ENCODE peak calls at places on chromosome 9, in six cellular contexts. One of them, this sample, is unnamed.

GRCh38 chr9:96519095-96519494 is 69.1 kb downstream of the HABP4 start:
- DNase-seq in AG04450: no peak
- DNase-seq in lower lobe of right lung: no peak
- DNase-seq in thyroid gland: no peak
- DNase-seq in IMR-90: no peak
- DNase-seq in AG09309: no peak
- DNase-seq in this sample: no peak

GRCh38 chr9:36759141-36759540 is 186.4 kb downstream of the MELK start:
- DNase-seq in AG04450: no peak
- DNase-seq in thyroid gland: no peak
- DNase-seq in AG09309: no peak
- DNase-seq in IMR-90: no peak
- DNase-seq in lower lobe of right lung: no peak
- DNase-seq in this sample: no peak

GRCh38 chr9:99176527-99177013 is 45.2 kb downstream of the ALG2 start:
- DNase-seq in lower lobe of right lung: no peak
- DNase-seq in AG09309: no peak
- DNase-seq in IMR-90: no peak
- DNase-seq in AG04450: no peak
- DNase-seq in thyroid gland: no peak
- DNase-seq in this sample: no peak

GRCh38 chr9:114396558-114397218 is 8.9 kb upstream of the AKNA start:
- DNase-seq in AG04450: peak; percentile 75
- DNase-seq in AG09309: peak; percentile 87
- DNase-seq in lower lobe of right lung: no peak
- DNase-seq in IMR-90: peak; percentile 86
- DNase-seq in thyroid gland: no peak
- DNase-seq in this sample: no peak

GRCh38 chr9:76591256-76591950 is 132.4 kb downstream of the GCNT1 start:
- DNase-seq in IMR-90: peak; percentile 6
- DNase-seq in AG09309: peak; percentile 60
- DNase-seq in lower lobe of right lung: no peak
- DNase-seq in AG04450: no peak
- DNase-seq in thyroid gland: no peak
- DNase-seq in this sample: no peak

GRCh38 chr9:93253633-93254032 is 69.7 kb downstream of the WNK2 start:
- DNase-seq in AG09309: no peak
- DNase-seq in AG04450: no peak
- DNase-seq in lower lobe of right lung: peak; percentile 12
- DNase-seq in IMR-90: no peak
- DNase-seq in thyroid gland: no peak
- DNase-seq in this sample: peak; percentile 59

GRCh38 chr9:15531380-15531779 is 20.6 kb upstream of the PSIP1 start:
- DNase-seq in IMR-90: no peak
- DNase-seq in AG04450: no peak
- DNase-seq in thyroid gland: no peak
- DNase-seq in AG09309: no peak
- DNase-seq in lower lobe of right lung: no peak
- DNase-seq in this sample: no peak

GRCh38 chr9:91185193-91185886 is 176.4 kb downstream of the AUH start:
- DNase-seq in lower lobe of right lung: no peak
- DNase-seq in thyroid gland: no peak
- DNase-seq in AG09309: no peak
- DNase-seq in IMR-90: no peak
- DNase-seq in AG04450: no peak
- DNase-seq in this sample: no peak

GRCh38 chr9:37604296-37604695 is 11.9 kb upstream of the TOMM5 start:
- DNase-seq in thyroid gland: no peak
- DNase-seq in AG04450: no peak
- DNase-seq in lower lobe of right lung: no peak
- DNase-seq in IMR-90: no peak
- DNase-seq in AG09309: no peak
- DNase-seq in this sample: no peak

DNA sequence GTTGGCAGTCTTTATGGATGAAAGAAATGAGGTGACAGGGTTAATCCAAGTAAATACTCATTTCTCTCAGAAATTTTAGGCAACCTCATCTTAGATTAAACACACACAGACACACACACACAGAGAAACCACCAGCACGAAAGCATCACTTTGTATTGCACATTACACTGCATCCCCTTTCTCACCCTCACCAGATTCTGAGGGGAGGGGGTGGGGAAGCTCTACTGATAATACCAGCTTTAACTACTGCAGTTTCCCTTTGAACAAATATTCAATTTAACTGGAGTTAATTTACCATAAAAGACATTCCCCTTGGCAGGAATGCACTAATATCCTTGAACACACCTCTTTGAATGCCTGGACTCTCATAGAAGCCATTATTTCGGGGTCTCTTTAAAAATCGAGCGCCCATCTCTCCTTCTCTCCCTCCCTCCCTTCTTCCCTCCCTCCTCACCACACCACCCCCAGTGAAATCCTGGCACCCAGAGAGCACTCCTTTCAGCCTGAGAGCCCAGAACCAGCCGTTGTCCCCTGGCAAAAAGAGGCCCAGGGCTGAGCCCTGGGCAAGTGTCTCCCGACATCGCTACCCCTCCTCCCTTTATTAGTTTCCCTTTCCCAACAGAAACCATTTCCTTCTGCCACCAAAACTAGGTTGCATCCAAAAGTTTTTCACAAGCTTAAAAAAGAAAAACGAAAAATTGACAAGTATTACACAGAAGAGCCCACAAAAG is 2.8 kb upstream of the NFIB start:
- DNase-seq in thyroid gland: peak; percentile 49
- DNase-seq in lower lobe of right lung: no peak
- DNase-seq in IMR-90: no peak
- DNase-seq in AG09309: no peak
- DNase-seq in AG04450: no peak
- DNase-seq in this sample: no peak
- H3K4me3 ChIP-seq in thyroid gland: no peak overlapping the region
- H3K4me3 ChIP-seq in lower lobe of right lung: peak overlapping the region; percentile 71
- H3K4me3 ChIP-seq in IMR-90: no peak overlapping the region
- H3K4me3 ChIP-seq in AG09309: no peak overlapping the region
- H3K4me3 ChIP-seq in AG04450: no peak overlapping the region
- H3K4me3 ChIP-seq in this sample: no peak overlapping the region

GRCh38 chr9:133437753-133438531 is 15.8 kb downstream of the ADAMTS13 start:
- DNase-seq in thyroid gland: no peak
- DNase-seq in AG09309: no peak
- DNase-seq in lower lobe of right lung: no peak
- DNase-seq in IMR-90: no peak
- DNase-seq in AG04450: no peak
- DNase-seq in this sample: no peak
- TF ChIP-seq CTCF in thyroid gland: no peak
- TF ChIP-seq CTCF in AG09309: peak; percentile 32
- TF ChIP-seq CTCF in lower lobe of right lung: no peak
- TF ChIP-seq CTCF in IMR-90: peak; percentile 28
- TF ChIP-seq CTCF in AG04450: peak; percentile 23
- TF ChIP-seq CTCF in this sample: no peak

GRCh38 chr9:89920901-89921300 is 316.1 kb downstream of the GADD45G start:
- DNase-seq in AG09309: no peak
- DNase-seq in lower lobe of right lung: no peak
- DNase-seq in AG04450: no peak
- DNase-seq in IMR-90: no peak
- DNase-seq in thyroid gland: no peak
- DNase-seq in this sample: no peak

GRCh38 chr9:89920131-89920530 is 315.3 kb downstream of the GADD45G start:
- DNase-seq in thyroid gland: no peak
- DNase-seq in lower lobe of right lung: no peak
- DNase-seq in AG09309: no peak
- DNase-seq in AG04450: no peak
- DNase-seq in IMR-90: no peak
- DNase-seq in this sample: no peak

GRCh38 chr9:89923174-89923573 is 318.4 kb downstream of the GADD45G start:
- DNase-seq in thyroid gland: no peak
- DNase-seq in AG04450: no peak
- DNase-seq in lower lobe of right lung: no peak
- DNase-seq in AG09309: no peak
- DNase-seq in IMR-90: no peak
- DNase-seq in this sample: peak; percentile 20

GRCh38 chr9:89923961-89924504 is 319.2 kb downstream of the GADD45G start:
- DNase-seq in lower lobe of right lung: no peak
- DNase-seq in AG09309: no peak
- DNase-seq in IMR-90: no peak
- DNase-seq in thyroid gland: no peak
- DNase-seq in AG04450: no peak
- DNase-seq in this sample: no peak

GRCh38 chr9:89922099-89922498 is 317.3 kb downstream of the GADD45G start:
- DNase-seq in thyroid gland: no peak
- DNase-seq in AG09309: no peak
- DNase-seq in IMR-90: no peak
- DNase-seq in lower lobe of right lung: no peak
- DNase-seq in AG04450: no peak
- DNase-seq in this sample: peak; percentile 28
- H3K4me3 ChIP-seq in thyroid gland: no peak overlapping the region
- H3K4me3 ChIP-seq in AG09309: no peak overlapping the region
- H3K4me3 ChIP-seq in IMR-90: no peak overlapping the region
- H3K4me3 ChIP-seq in lower lobe of right lung: no peak overlapping the region
- H3K4me3 ChIP-seq in AG04450: no peak overlapping the region
- H3K4me3 ChIP-seq in this sample: no peak overlapping the region

DNA sequence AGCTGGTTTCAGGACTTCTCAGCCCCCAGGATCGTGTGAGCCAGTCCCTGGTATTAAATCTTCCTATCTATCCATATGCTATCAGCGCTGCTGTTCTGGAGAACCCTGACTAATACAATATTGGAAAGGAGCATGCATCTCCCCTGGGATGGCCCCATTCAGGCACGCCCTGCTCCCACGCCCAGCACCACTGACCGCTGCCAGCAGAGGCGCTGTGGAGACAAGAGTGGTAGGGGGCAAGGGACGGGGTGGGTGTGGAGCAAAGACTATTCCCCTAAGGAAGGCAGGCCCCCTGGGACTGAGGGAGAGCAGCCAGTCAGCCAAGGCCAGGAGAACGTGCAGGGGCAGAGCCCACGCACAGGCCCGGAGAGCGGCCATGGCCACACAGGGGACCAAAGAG is 116.0 kb downstream of the VAV2 start:
- DNase-seq in IMR-90: no peak
- DNase-seq in AG04450: no peak
- DNase-seq in lower lobe of right lung: no peak
- DNase-seq in thyroid gland: no peak
- DNase-seq in AG09309: no peak
- DNase-seq in this sample: no peak
- TF ChIP-seq CTCF in IMR-90: peak; percentile 14
- TF ChIP-seq CTCF in AG04450: peak; percentile 20
- TF ChIP-seq CTCF in lower lobe of right lung: no peak
- TF ChIP-seq CTCF in thyroid gland: no peak
- TF ChIP-seq CTCF in AG09309: peak; percentile 24
- TF ChIP-seq CTCF in this sample: no peak

GRCh38 chr9:22813520-22813919 is 366.9 kb downstream of the DMRTA1 start:
- DNase-seq in AG04450: no peak
- DNase-seq in AG09309: no peak
- DNase-seq in lower lobe of right lung: no peak
- DNase-seq in thyroid gland: no peak
- DNase-seq in IMR-90: peak; percentile 52
- DNase-seq in this sample: no peak
- H3K4me3 ChIP-seq in AG04450: no peak overlapping the region
- H3K4me3 ChIP-seq in AG09309: no peak overlapping the region
- H3K4me3 ChIP-seq in lower lobe of right lung: no peak overlapping the region
- H3K4me3 ChIP-seq in thyroid gland: no peak overlapping the region
- H3K4me3 ChIP-seq in IMR-90: no peak overlapping the region
- H3K4me3 ChIP-seq in this sample: no peak overlapping the region

This sample was measured in lower leg skin.